ENCODE peak calls at places on chromosome 18, in five cellular contexts. H, U, K, A and F are unnamed samples.

GRCh38 chr18:78487649-78488048 is 492.0 kb upstream of the SALL3 start:
- DNase-seq in H (no peak), U (no peak), K (no peak), A (no peak), F (no peak)

GRCh38 chr18:77590928-77591327 is 341.3 kb downstream of the GALR1 start:
- DNase-seq in H (no peak), U (no peak), K (no peak), A (no peak), F (no peak)

GRCh38 chr18:72986103-72986502 is 118.3 kb upstream of the NETO1 start:
- DNase-seq in H (no peak), U (no peak), K (no peak), A (no peak), F (no peak)

GRCh38 chr18:30903566-30903965 is 139.0 kb downstream of the DSC3 start:
- DNase-seq in H (no peak), U (no peak), K (no peak), A (no peak), F (no peak)

GRCh38 chr18:7584646-7585271 is 17.6 kb downstream of the PTPRM start:
- DNase-seq in H (no peak), U (no peak), K (no peak), A (no peak), F (no peak)

GRCh38 chr18:54718436-54718773 is 109.9 kb upstream of the RAB27B start:
- DNase-seq in H (no peak), U (no peak), K (no peak), A (no peak), F (no peak)

GRCh38 chr18:55900380-55900779 is 312.4 kb upstream of the TCF4 start:
- DNase-seq in H (no peak), U (no peak), K (no peak), A (no peak), F (no peak)

GRCh38 chr18:58098706-58099105 is 54.7 kb downstream of the NEDD4L start:
- DNase-seq in H (no peak), U (no peak), K (no peak), A (no peak), F (no peak)

GRCh38 chr18:59871711-59872362 is 28.0 kb upstream of the PMAIP1 start:
- DNase-seq in H (no peak), U (no peak), K (no peak), A (no peak), F (no peak)

GRCh38 chr18:36127866-36128845 is 984 bp downstream of the SLC39A6 start:
- DNase-seq in H (no peak), U (no peak), K (no peak), A (no peak), F (no peak)
- TF ChIP-seq POLR2A in H (no peak), U (no peak), K (no peak), A (no peak), F (no peak)

GRCh38 chr18:9013926-9014373 is 88.5 kb upstream of the NDUFV2 start:
- DNase-seq in H (no peak), U (no peak), K (no peak), A (no peak), F (no peak)
- TF ChIP-seq POLR2A in H (no peak), U (no peak), K (no peak), A (no peak), F (no peak)

GRCh38 chr18:25111382-25112070 is 240.4 kb downstream of the ZNF521 start:
- DNase-seq in H (no peak), U (no peak), K (no peak), A (no peak), F (no peak)

GRCh38 chr18:25103468-25104155 is 248.4 kb downstream of the ZNF521 start:
- DNase-seq in H (no peak), U (no peak), K (no peak), A (no peak), F (no peak)

GRCh38 chr18:25113081-25113480 is 238.9 kb downstream of the ZNF521 start:
- DNase-seq in H (no peak), U (no peak), K (no peak), A (no peak), F (no peak)

GRCh38 chr18:25109484-25109883 is 242.5 kb downstream of the ZNF521 start:
- DNase-seq in H (no peak), U (no peak), K (no peak), A (no peak), F (no peak)
- TF ChIP-seq POLR2A in H (no peak), U (no peak), K (no peak), A (no peak), F (no peak)

GRCh38 chr18:21600526-21601410 is at the start of gene ESCO1:
- DNase-seq in H (peak), U (peak), K (peak), A (peak), F (peak)
- TF ChIP-seq POLR2A in H (peak), U (no peak), K (no peak), A (peak), F (peak)

DNA sequence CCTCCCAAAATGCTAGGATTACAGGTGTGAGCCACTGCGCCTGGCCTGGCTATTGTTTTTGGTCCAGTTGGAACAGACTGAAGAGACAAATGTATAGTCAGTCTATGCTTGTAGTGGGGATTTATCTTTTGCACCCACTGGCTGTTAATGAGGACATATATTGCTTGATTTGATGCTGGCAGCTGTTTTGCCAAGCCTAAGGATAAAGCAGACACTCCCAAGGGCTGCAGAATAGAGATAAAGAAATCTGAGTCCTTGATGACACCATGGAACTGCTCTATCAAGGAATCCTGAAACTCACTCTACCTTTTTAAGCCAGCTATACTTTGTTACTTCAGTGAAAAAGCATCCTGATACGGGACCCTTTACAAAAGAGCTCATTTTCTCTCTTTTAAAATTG is 43.1 kb upstream of the ENOSF1 start:
- DNase-seq in H (no peak), U (no peak), K (no peak), A (no peak), F (no peak)
- TF ChIP-seq POLR2A in H (no peak), U (no peak), K (no peak), A (no peak), F (no peak)

GRCh38 chr18:24369420-24369819 is 28.2 kb downstream of the OSBPL1A start:
- DNase-seq in H (no peak), U (no peak), K (no peak), A (no peak), F (no peak)
- TF ChIP-seq POLR2A in H (no peak), U (no peak), K (no peak), A (no peak), F (no peak)

GRCh38 chr18:70289351-70290330 is 796 bp downstream of the SOCS6 start:
- DNase-seq in H (no peak), U (peak), K (peak), A (peak), F (no peak)

GRCh38 chr18:70288171-70288850 is 534 bp upstream of the SOCS6 start:
- DNase-seq in H (peak), U (peak), K (peak), A (peak), F (no peak)

GRCh38 chr18:70287731-70288130 is 1.1 kb upstream of the SOCS6 start:
- DNase-seq in H (no peak), U (no peak), K (no peak), A (no peak), F (no peak)

GRCh38 chr18:70290482-70291294 is 1.8 kb downstream of the SOCS6 start:
- DNase-seq in H (no peak), U (no peak), K (no peak), A (no peak), F (no peak)

GRCh38 chr18:70288851-70289328 is at the start of gene SOCS6:
- DNase-seq in H (peak), U (peak), K (peak), A (peak), F (no peak)
- TF ChIP-seq POLR2A in H (no peak), U (no peak), K (no peak), A (peak), F (peak)